ENCODE peak calls at places on chromosome 14, in nine cellular contexts. One of them, this sample, is unnamed.

GRCh38 chr14:105413542-105413886 is 6.1 kb upstream of the MTA1 start:
- DNase-seq in CD8-positive, alpha-beta T cell: no peak
- DNase-seq in HL-60: no peak
- DNase-seq in foreskin fibroblast: no peak
- DNase-seq in AG10803: no peak
- DNase-seq in AG09309: no peak
- DNase-seq in fibroblast of pulmonary artery: no peak
- DNase-seq in pancreas: no peak
- DNase-seq in HFF-Myc: no peak
- DNase-seq in this sample: no peak

GRCh38 chr14:105532735-105533141 is 6.4 kb downstream of the TMEM121 start:
- DNase-seq in CD8-positive, alpha-beta T cell: no peak
- DNase-seq in HL-60: peak; percentile 35
- DNase-seq in foreskin fibroblast: peak; percentile 40
- DNase-seq in AG10803: peak; percentile 17
- DNase-seq in AG09309: no peak
- DNase-seq in fibroblast of pulmonary artery: peak; percentile 38
- DNase-seq in pancreas: no peak
- DNase-seq in HFF-Myc: no peak
- DNase-seq in this sample: no peak

GRCh38 chr14:32826404-32827082 is 112.1 kb upstream of the NPAS3 start:
- DNase-seq in CD8-positive, alpha-beta T cell: no peak
- DNase-seq in HL-60: no peak
- DNase-seq in foreskin fibroblast: peak; percentile 63
- DNase-seq in AG10803: peak; percentile 8
- DNase-seq in AG09309: no peak
- DNase-seq in fibroblast of pulmonary artery: peak; percentile 45
- DNase-seq in pancreas: no peak
- DNase-seq in HFF-Myc: no peak
- DNase-seq in this sample: no peak

GRCh38 chr14:99252940-99253868 is 18.8 kb downstream of the BCL11B start:
- DNase-seq in CD8-positive, alpha-beta T cell: peak; percentile 71
- DNase-seq in HL-60: no peak
- DNase-seq in foreskin fibroblast: no peak
- DNase-seq in AG10803: no peak
- DNase-seq in AG09309: no peak
- DNase-seq in fibroblast of pulmonary artery: no peak
- DNase-seq in pancreas: no peak
- DNase-seq in HFF-Myc: no peak
- DNase-seq in this sample: no peak

GRCh38 chr14:100568998-100569733 is 18.1 kb downstream of the BEGAIN start:
- DNase-seq in CD8-positive, alpha-beta T cell: no peak
- DNase-seq in HL-60: no peak
- DNase-seq in foreskin fibroblast: no peak
- DNase-seq in AG10803: no peak
- DNase-seq in AG09309: no peak
- DNase-seq in fibroblast of pulmonary artery: no peak
- DNase-seq in pancreas: no peak
- DNase-seq in HFF-Myc: no peak
- DNase-seq in this sample: no peak

GRCh38 chr14:89121961-89122675 is 294.9 kb downstream of the FOXN3 start:
- DNase-seq in CD8-positive, alpha-beta T cell: no peak
- DNase-seq in HL-60: no peak
- DNase-seq in foreskin fibroblast: no peak
- DNase-seq in AG10803: no peak
- DNase-seq in AG09309: no peak
- DNase-seq in fibroblast of pulmonary artery: no peak
- DNase-seq in pancreas: no peak
- DNase-seq in HFF-Myc: no peak
- DNase-seq in this sample: no peak

GRCh38 chr14:71852201-71852600 is 80.0 kb upstream of the RGS6 start:
- DNase-seq in CD8-positive, alpha-beta T cell: no peak
- DNase-seq in HL-60: peak; percentile 53
- DNase-seq in foreskin fibroblast: no peak
- DNase-seq in AG10803: no peak
- DNase-seq in AG09309: no peak
- DNase-seq in fibroblast of pulmonary artery: peak; percentile 16
- DNase-seq in pancreas: no peak
- DNase-seq in HFF-Myc: peak; percentile 20
- DNase-seq in this sample: no peak

GRCh38 chr14:97180304-97181200 is 383.4 kb downstream of the VRK1 start:
- DNase-seq in CD8-positive, alpha-beta T cell: no peak
- DNase-seq in HL-60: no peak
- DNase-seq in foreskin fibroblast: peak; percentile 11
- DNase-seq in AG10803: peak; percentile 79
- DNase-seq in AG09309: peak; percentile 18
- DNase-seq in fibroblast of pulmonary artery: peak; percentile 4
- DNase-seq in pancreas: no peak
- DNase-seq in HFF-Myc: no peak
- DNase-seq in this sample: no peak

GRCh38 chr14:74545386-74545785 is 51.8 kb downstream of the ISCA2 start:
- DNase-seq in CD8-positive, alpha-beta T cell: no peak
- DNase-seq in HL-60: no peak
- DNase-seq in foreskin fibroblast: no peak
- DNase-seq in AG10803: no peak
- DNase-seq in AG09309: no peak
- DNase-seq in fibroblast of pulmonary artery: no peak
- DNase-seq in pancreas: no peak
- DNase-seq in HFF-Myc: no peak
- DNase-seq in this sample: no peak

GRCh38 chr14:70525691-70526090 is 9.1 kb downstream of the ADAM20 start:
- DNase-seq in CD8-positive, alpha-beta T cell: no peak
- DNase-seq in HL-60: no peak
- DNase-seq in foreskin fibroblast: no peak
- DNase-seq in AG10803: no peak
- DNase-seq in AG09309: no peak
- DNase-seq in fibroblast of pulmonary artery: no peak
- DNase-seq in pancreas: no peak
- DNase-seq in HFF-Myc: no peak
- DNase-seq in this sample: no peak

GRCh38 chr14:79395061-79395460 is 816.2 kb downstream of the DIO2 start:
- DNase-seq in CD8-positive, alpha-beta T cell: no peak
- DNase-seq in HL-60: no peak
- DNase-seq in foreskin fibroblast: no peak
- DNase-seq in AG10803: peak; percentile 69
- DNase-seq in AG09309: peak; percentile 62
- DNase-seq in fibroblast of pulmonary artery: peak; percentile 57
- DNase-seq in pancreas: no peak
- DNase-seq in HFF-Myc: no peak
- DNase-seq in this sample: no peak

GRCh38 chr14:75727124-75727523 is 66.1 kb downstream of the TTLL5 start:
- DNase-seq in CD8-positive, alpha-beta T cell: no peak
- DNase-seq in HL-60: no peak
- DNase-seq in foreskin fibroblast: no peak
- DNase-seq in AG10803: no peak
- DNase-seq in AG09309: no peak
- DNase-seq in fibroblast of pulmonary artery: no peak
- DNase-seq in pancreas: no peak
- DNase-seq in HFF-Myc: no peak
- DNase-seq in this sample: no peak

GRCh38 chr14:70567791-70568190 is 32.7 kb downstream of the MED6 start:
- DNase-seq in CD8-positive, alpha-beta T cell: no peak
- DNase-seq in HL-60: peak; percentile 5
- DNase-seq in foreskin fibroblast: peak; percentile 52
- DNase-seq in AG10803: peak; percentile 24
- DNase-seq in AG09309: no peak
- DNase-seq in fibroblast of pulmonary artery: peak; percentile 53
- DNase-seq in pancreas: no peak
- DNase-seq in HFF-Myc: peak; percentile 9
- DNase-seq in this sample: peak; percentile 18

GRCh38 chr14:76784881-76785280 is 23.6 kb downstream of the VASH1 start:
- DNase-seq in CD8-positive, alpha-beta T cell: peak; percentile 50
- DNase-seq in HL-60: peak; percentile 62
- DNase-seq in foreskin fibroblast: peak; percentile 85
- DNase-seq in AG10803: peak; percentile 57
- DNase-seq in AG09309: peak; percentile 23
- DNase-seq in fibroblast of pulmonary artery: peak; percentile 86
- DNase-seq in pancreas: peak; percentile 72
- DNase-seq in HFF-Myc: peak; percentile 59
- DNase-seq in this sample: peak; percentile 11

GRCh38 chr14:91753501-91754128 is 21.7 kb upstream of the CATSPERB start:
- DNase-seq in CD8-positive, alpha-beta T cell: no peak
- DNase-seq in HL-60: no peak
- DNase-seq in foreskin fibroblast: peak; percentile 58
- DNase-seq in AG10803: peak; percentile 11
- DNase-seq in AG09309: no peak
- DNase-seq in fibroblast of pulmonary artery: no peak
- DNase-seq in pancreas: no peak
- DNase-seq in HFF-Myc: no peak
- DNase-seq in this sample: no peak

GRCh38 chr14:54579606-54580005 is 12.7 kb downstream of the SAMD4A start:
- DNase-seq in CD8-positive, alpha-beta T cell: no peak
- DNase-seq in HL-60: no peak
- DNase-seq in foreskin fibroblast: peak; percentile 44
- DNase-seq in AG10803: peak; percentile 68
- DNase-seq in AG09309: no peak
- DNase-seq in fibroblast of pulmonary artery: peak; percentile 83
- DNase-seq in pancreas: no peak
- DNase-seq in HFF-Myc: no peak
- DNase-seq in this sample: no peak

GRCh38 chr14:65425885-65426284 is 13.4 kb downstream of the FUT8 start:
- DNase-seq in CD8-positive, alpha-beta T cell: no peak
- DNase-seq in HL-60: no peak
- DNase-seq in foreskin fibroblast: no peak
- DNase-seq in AG10803: no peak
- DNase-seq in AG09309: no peak
- DNase-seq in fibroblast of pulmonary artery: no peak
- DNase-seq in pancreas: no peak
- DNase-seq in HFF-Myc: no peak
- DNase-seq in this sample: no peak

GRCh38 chr14:94423465-94424056 is 29.0 kb downstream of the SERPINA11 start:
- DNase-seq in CD8-positive, alpha-beta T cell: peak; percentile 28
- DNase-seq in HL-60: peak; percentile 80
- DNase-seq in foreskin fibroblast: peak; percentile 81
- DNase-seq in AG10803: peak; percentile 68
- DNase-seq in AG09309: peak; percentile 28
- DNase-seq in fibroblast of pulmonary artery: peak; percentile 79
- DNase-seq in pancreas: peak; percentile 59
- DNase-seq in HFF-Myc: peak; percentile 15
- DNase-seq in this sample: no peak
- H3K4me3 ChIP-seq in CD8-positive, alpha-beta T cell: no peak overlapping the region
- H3K4me3 ChIP-seq in HL-60: no peak overlapping the region
- H3K4me3 ChIP-seq in foreskin fibroblast: no peak overlapping the region
- H3K4me3 ChIP-seq in AG10803: peak overlapping the region; percentile 10
- H3K4me3 ChIP-seq in AG09309: no peak overlapping the region
- H3K4me3 ChIP-seq in fibroblast of pulmonary artery: no peak overlapping the region
- H3K4me3 ChIP-seq in pancreas: no peak overlapping the region
- H3K4me3 ChIP-seq in HFF-Myc: no peak overlapping the region
- H3K4me3 ChIP-seq in this sample: no peak overlapping the region

GRCh38 chr14:37597538-37598084 is 2.2 kb downstream of the TTC6 start:
- DNase-seq in CD8-positive, alpha-beta T cell: no peak
- DNase-seq in HL-60: no peak
- DNase-seq in foreskin fibroblast: peak; percentile 41
- DNase-seq in AG10803: peak; percentile 10
- DNase-seq in AG09309: no peak
- DNase-seq in fibroblast of pulmonary artery: no peak
- DNase-seq in pancreas: no peak
- DNase-seq in HFF-Myc: no peak
- DNase-seq in this sample: no peak
- TF ChIP-seq CTCF in CD8-positive, alpha-beta T cell: no peak
- TF ChIP-seq CTCF in HL-60: no peak
- TF ChIP-seq CTCF in foreskin fibroblast: peak; percentile 46
- TF ChIP-seq CTCF in AG10803: peak; percentile 42
- TF ChIP-seq CTCF in AG09309: peak; percentile 46
- TF ChIP-seq CTCF in fibroblast of pulmonary artery: peak; percentile 46
- TF ChIP-seq CTCF in pancreas: no peak
- TF ChIP-seq CTCF in HFF-Myc: peak; percentile 52
- TF ChIP-seq CTCF in this sample: peak; percentile 41

DNA sequence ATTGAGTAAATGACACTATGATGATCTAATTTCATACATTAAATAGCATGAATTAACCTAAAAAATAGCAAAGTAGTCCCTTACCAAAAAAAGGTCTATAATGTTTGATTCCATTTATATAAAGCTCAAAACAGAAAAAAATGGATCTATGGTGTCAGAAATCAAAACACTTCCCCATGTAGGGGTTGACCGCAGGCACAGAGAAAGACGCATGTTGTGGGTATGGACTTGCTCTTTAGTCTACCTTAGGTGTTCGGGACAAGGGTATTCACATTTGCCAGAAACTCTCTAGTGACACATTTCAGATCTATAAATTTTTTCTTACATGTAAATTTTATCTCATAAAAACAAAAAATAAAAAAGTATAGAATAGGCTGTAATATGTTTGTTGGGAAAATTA is 1262.9 kb downstream of the TMEM121 start:
- DNase-seq in CD8-positive, alpha-beta T cell: no peak
- DNase-seq in HL-60: no peak
- DNase-seq in foreskin fibroblast: no peak
- DNase-seq in AG10803: no peak
- DNase-seq in AG09309: no peak
- DNase-seq in fibroblast of pulmonary artery: no peak
- DNase-seq in pancreas: no peak
- DNase-seq in HFF-Myc: no peak
- DNase-seq in this sample: no peak
- H3K4me3 ChIP-seq in CD8-positive, alpha-beta T cell: no peak overlapping the region
- H3K4me3 ChIP-seq in HL-60: no peak overlapping the region
- H3K4me3 ChIP-seq in foreskin fibroblast: no peak overlapping the region
- H3K4me3 ChIP-seq in AG10803: no peak overlapping the region
- H3K4me3 ChIP-seq in AG09309: no peak overlapping the region
- H3K4me3 ChIP-seq in fibroblast of pulmonary artery: no peak overlapping the region
- H3K4me3 ChIP-seq in pancreas: no peak overlapping the region
- H3K4me3 ChIP-seq in HFF-Myc: no peak overlapping the region
- H3K4me3 ChIP-seq in this sample: no peak overlapping the region

GRCh38 chr14:95208598-95208997 is 51.3 kb upstream of the DICER1 start:
- DNase-seq in CD8-positive, alpha-beta T cell: no peak
- DNase-seq in HL-60: no peak
- DNase-seq in foreskin fibroblast: no peak
- DNase-seq in AG10803: no peak
- DNase-seq in AG09309: no peak
- DNase-seq in fibroblast of pulmonary artery: no peak
- DNase-seq in pancreas: no peak
- DNase-seq in HFF-Myc: no peak
- DNase-seq in this sample: no peak
- TF ChIP-seq CTCF in CD8-positive, alpha-beta T cell: no peak
- TF ChIP-seq CTCF in HL-60: no peak
- TF ChIP-seq CTCF in foreskin fibroblast: no peak
- TF ChIP-seq CTCF in AG10803: no peak
- TF ChIP-seq CTCF in AG09309: no peak
- TF ChIP-seq CTCF in fibroblast of pulmonary artery: no peak
- TF ChIP-seq CTCF in pancreas: no peak
- TF ChIP-seq CTCF in HFF-Myc: no peak
- TF ChIP-seq CTCF in this sample: no peak

This sample was measured in LNCaP clone FGC.